ENCODE peak calls at places on chromosomes 16 and 17, in four cellular contexts. Q is GM20000, X is mammary epithelial cell, V is K562. S is an unnamed sample.

GRCh38 chr17:31131299-31131698 is 36.5 kb downstream of the NF1 start:
- DNase-seq in V (no peak), Q (no peak), X (no peak), S (no peak)

GRCh38 chr17:51251010-51251409 is 8.8 kb downstream of the MBTD1 start:
- DNase-seq in Q (no peak), V (no peak), X (no peak), S (no peak)

GRCh38 chr17:82962163-82962720 is 117.2 kb upstream of the METRNL start:
- DNase-seq in V (no peak), X (no peak), Q (no peak), S (peak)

GRCh38 chr17:12047977-12048376 is 27.3 kb downstream of the MAP2K4 start:
- DNase-seq in Q (no peak), V (peak), X (no peak), S (no peak)

GRCh38 chr17:57911834-57912673 is 43.2 kb downstream of the CUEDC1 start:
- DNase-seq in X (peak), V (no peak), Q (no peak), S (no peak)

GRCh38 chr17:10099051-10099571 is 99.3 kb downstream of the GAS7 start:
- DNase-seq in Q (no peak), X (no peak), V (no peak), S (no peak)

GRCh38 chr16:78992001-78992400 is 608.5 kb downstream of the MAF start:
- DNase-seq in X (no peak), Q (no peak), V (no peak), S (no peak)

GRCh38 chr17:21742326-21742725 is 50.0 kb downstream of the KCNJ18 start:
- DNase-seq in X (no peak), V (peak), Q (no peak), S (no peak)

GRCh38 chr16:25747160-25747758 is 55.5 kb downstream of the HS3ST4 start:
- DNase-seq in V (peak), X (no peak), Q (peak), S (no peak)

GRCh38 chr17:64028874-64029464 is 8.5 kb upstream of the ICAM2 start:
- DNase-seq in V (peak), X (peak), Q (peak), S (peak)

GRCh38 chr16:87698241-87698640 is 67.5 kb downstream of the KLHDC4 start:
- DNase-seq in X (no peak), V (no peak), Q (peak), S (no peak)

GRCh38 chr17:8732406-8733065 is 12.1 kb downstream of the CCDC42 start:
- DNase-seq in X (no peak), Q (no peak), V (no peak), S (no peak)

GRCh38 chr17:79993390-79994221 is 42.1 kb downstream of the TBC1D16 start:
- DNase-seq in Q (peak), V (no peak), X (peak), S (peak)

GRCh38 chr17:77214743-77215142 is 74.0 kb downstream of the SEC14L1 start:
- DNase-seq in X (peak), V (peak), Q (no peak), S (no peak)

GRCh38 chr17:1221209-1221608 is 41.4 kb upstream of the ABR start:
- DNase-seq in X (no peak), Q (no peak), V (no peak), S (no peak)

GRCh38 chr17:28908640-28909098 is 5.8 kb upstream of the DHRS13 start:
- DNase-seq in X (peak), Q (no peak), V (no peak), S (no peak)

GRCh38 chr16:85491798-85492616 is 121.1 kb upstream of the GSE1 start:
- DNase-seq in Q (no peak), X (no peak), V (no peak), S (no peak)

DNA sequence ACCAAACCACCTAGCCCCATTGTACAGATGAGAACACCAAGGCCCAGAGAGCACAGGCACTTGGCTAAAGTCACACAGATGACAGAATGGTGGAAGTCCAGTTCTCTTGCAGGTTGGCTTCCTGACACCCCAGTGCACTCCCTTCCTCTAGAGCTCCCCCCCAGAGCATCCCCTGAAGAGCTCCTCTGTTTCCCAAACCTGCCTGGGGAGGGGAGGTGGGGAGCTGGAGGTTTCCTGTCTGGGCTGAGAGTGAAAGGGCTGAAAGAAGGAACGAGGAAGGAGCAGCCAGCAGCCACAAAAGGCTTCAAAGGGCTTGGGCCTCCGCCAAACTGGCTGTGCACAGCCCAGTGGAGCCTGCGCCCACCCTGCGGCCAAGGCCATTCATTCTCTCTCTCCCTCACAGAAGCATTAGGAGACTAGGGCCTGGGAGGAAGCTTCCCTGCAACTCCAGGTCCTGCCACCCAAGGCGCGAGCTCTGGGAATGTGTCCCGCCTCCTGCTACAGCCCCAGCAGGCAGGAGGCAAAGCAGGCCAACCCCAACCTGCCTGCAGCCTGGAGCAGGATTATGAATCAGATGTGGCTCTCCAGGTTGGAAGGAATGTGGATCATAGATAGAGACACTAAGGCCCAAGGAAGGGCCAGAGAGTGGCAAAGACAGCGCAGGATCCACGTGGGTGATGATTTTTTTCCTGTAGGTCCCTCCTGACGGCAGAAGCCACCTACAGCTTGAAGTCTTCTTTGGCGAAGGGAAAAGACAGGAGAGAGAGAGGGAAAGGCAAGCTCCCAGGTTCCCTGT is 913 bp downstream of the SLC13A5 start:
- DNase-seq in Q (no peak), V (no peak), X (peak), S (no peak)
- TF ChIP-seq CTCF in Q (no peak), V (no peak), X (peak), S (no peak)

GRCh38 chr16:14525021-14525420 is 105.0 kb downstream of the PARN start:
- DNase-seq in X (no peak), Q (no peak), V (no peak), S (no peak)
- TF ChIP-seq CTCF in X (no peak), Q (no peak), V (no peak), S (no peak)

GRCh38 chr17:75239778-75240393 is 21.5 kb downstream of the GGA3 start:
- DNase-seq in Q (no peak), V (no peak), X (no peak), S (no peak)

GRCh38 chr17:75241502-75241901 is 19.9 kb downstream of the GGA3 start:
- DNase-seq in Q (no peak), V (no peak), X (no peak), S (no peak)

GRCh38 chr17:75239214-75239613 is 22.2 kb downstream of the GGA3 start:
- DNase-seq in X (no peak), Q (no peak), V (no peak), S (no peak)

GRCh38 chr17:75241143-75241430 is 20.3 kb downstream of the GGA3 start:
- DNase-seq in Q (no peak), X (no peak), V (no peak), S (no peak)

GRCh38 chr17:75240394-75241142 is 20.8 kb downstream of the GGA3 start:
- DNase-seq in V (peak), Q (no peak), X (no peak), S (peak)
- TF ChIP-seq CTCF in V (peak), Q (peak), X (peak), S (no peak)

GRCh38 chr17:33950061-33950460 is 305.0 kb upstream of the CCL2 start:
- DNase-seq in V (no peak), Q (no peak), X (no peak), S (no peak)

GRCh38 chr17:33948299-33948698 is 306.8 kb upstream of the CCL2 start:
- DNase-seq in Q (no peak), X (no peak), V (no peak), S (no peak)

GRCh38 chr17:33945641-33946546 is 309.2 kb upstream of the CCL2 start:
- DNase-seq in Q (no peak), X (no peak), V (peak), S (no peak)

GRCh38 chr17:33947762-33948161 is 307.3 kb upstream of the CCL2 start:
- DNase-seq in X (no peak), Q (no peak), V (no peak), S (no peak)

DNA sequence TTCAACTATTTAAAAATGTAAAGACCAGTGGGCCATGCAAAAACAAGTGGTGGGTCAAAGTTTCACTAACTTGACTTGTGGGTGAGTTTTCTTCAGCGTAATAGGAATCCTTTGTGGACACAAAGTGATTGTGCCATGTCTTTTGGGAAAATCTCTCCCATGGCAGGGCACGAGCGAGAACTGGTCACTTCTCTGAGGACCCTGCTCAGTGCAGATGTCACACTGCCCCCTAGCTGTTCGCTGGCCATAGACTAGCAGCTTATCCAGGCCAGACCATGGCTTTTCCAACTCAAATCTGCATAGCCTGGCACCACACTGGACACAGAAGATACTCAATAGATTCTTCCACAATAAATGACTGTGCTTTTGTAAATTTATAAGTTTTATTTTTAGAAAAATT is 306.0 kb upstream of the CCL2 start:
- DNase-seq in Q (no peak), V (peak), X (no peak), S (no peak)
- TF ChIP-seq CTCF in Q (peak), V (peak), X (no peak), S (no peak)

GRCh38 chr17:3879181-3879580 is 13.7 kb downstream of the CAMKK1 start:
- DNase-seq in X (no peak), Q (no peak), V (no peak), S (no peak)
- TF ChIP-seq CTCF in X (no peak), Q (no peak), V (no peak), S (no peak)

GRCh38 chr17:13925579-13925978 is 143.7 kb upstream of the COX10 start:
- DNase-seq in X (no peak), V (no peak), Q (no peak), S (no peak)
- TF ChIP-seq CTCF in X (no peak), V (peak), Q (no peak), S (no peak)

DNA sequence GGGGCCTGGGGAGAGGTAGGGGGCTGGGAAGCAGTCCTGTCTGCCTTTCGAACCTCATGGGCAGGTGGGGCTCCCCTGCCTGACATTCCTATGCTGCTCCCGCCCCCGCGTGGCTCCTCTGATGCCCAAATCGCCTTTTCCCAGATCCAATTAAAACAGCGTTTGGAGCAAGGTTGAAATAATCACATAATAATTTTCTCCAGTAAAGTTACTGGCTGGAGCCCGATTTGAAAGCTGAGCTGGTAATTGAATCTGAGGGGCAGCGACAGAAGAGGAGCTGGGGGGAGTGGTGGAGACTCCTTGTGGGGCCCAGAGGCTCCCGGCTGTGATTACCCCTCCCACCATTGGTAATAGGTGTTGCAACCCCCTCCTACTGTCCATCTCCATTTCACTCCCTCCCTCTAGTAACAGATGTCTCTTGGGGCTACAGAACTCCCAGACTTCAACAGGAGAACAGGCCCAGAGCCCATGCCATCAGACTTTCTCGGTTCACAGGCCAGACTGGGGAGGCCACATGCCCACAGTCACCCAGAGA is 38.9 kb upstream of the C1QL1 start:
- DNase-seq in Q (no peak), V (no peak), X (no peak), S (no peak)
- TF ChIP-seq CTCF in Q (no peak), V (no peak), X (no peak), S (no peak)

DNA sequence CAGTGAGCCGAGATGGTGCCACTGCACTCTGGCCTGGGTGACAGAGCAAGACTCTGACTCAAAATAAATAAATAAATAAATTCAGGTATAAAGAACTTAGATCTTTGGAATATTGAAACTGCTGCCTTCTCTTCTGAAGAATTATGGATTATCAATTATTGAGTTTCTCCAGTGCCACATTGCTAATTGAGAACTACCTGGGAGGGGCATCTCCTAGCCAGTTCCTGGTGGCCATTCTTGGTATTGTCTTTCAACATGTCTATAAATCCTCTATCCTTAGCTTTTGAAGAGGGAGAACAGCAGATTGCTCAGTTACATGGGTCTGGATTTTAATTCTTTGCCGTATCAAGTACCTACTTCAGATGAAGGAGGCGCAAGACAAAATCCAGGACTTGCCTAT is 29.2 kb downstream of the CALCOCO2 start:
- DNase-seq in X (no peak), Q (no peak), V (no peak), S (no peak)
- TF ChIP-seq CTCF in X (peak), Q (no peak), V (peak), S (no peak)

DNA sequence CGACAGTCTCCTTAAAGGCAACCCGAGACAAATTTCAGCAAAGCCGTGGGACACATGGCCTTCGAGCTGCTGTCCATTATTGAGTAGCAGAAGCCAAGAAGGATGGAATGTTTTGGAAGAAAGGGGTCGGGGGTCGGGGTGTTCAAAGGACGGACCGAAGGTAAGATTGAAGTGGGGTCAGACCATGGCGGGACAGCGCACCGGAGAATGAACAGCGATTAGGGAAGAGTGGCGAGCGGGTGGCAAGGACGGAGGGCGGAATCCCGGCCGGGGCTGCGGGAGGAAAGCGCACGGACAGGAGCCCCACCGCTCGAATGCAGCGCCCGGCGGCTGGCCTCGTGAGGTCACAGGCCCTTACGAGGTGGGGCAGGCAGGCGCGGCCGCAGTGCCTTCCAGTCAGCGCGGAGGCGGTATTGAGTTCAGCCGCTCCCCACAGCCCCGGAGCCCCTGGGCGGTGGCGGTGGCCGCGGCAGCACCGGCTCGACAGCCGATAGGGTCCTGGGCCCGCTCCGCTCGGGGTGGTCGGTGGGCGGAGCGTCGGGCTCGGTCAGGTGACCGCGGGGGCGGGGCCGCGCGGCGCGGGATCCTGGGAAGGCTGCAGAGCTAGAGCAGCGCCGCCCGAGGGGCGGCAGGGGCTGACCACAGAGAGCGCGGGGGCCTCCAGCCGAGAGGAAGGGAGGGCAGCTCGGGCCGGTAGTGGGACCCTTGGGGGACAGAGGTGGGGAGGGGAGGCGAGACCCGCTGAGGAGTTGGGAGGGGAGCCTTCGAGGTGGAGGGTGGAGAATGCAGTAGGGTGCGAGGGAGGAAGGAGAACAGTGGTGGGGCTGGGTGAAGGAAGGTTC is at the start of gene EFCAB13:
- DNase-seq in Q (peak), X (peak), V (peak), S (peak)
- TF ChIP-seq CTCF in Q (no peak), X (no peak), V (peak), S (no peak)

DNA sequence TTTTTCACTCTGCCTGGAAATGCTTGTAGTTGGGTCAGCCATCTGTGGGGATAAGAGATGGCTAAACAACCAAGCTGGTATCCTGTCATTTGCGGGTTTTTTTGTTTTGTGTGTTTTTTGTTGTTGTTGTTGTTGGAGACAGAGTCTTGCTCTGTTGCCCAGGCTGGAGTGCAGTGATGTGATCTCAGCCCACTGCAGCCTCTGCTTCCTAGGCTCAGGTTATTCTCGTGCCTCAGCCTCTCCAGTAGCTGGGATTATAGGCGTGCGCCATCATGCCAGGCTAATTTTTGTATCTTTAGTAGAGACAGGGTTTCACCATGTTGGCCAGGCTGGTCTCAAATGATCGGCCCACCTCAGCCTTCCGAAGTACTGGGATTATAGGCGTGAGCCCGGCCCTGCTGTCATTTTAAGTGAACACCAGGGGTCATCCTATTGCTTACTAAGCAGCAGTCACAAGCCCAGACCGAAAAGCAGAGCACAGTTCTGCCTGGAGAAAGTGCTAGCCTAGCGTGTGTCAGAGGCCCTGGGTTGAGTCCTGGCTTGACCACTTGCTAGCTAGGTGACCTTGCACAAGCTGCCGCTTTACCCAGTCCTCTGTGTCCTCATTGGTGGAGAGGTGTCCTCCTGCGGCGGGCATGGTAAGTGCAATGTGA is 4.6 kb downstream of the SMCR8 start:
- DNase-seq in X (peak), V (no peak), Q (no peak), S (no peak)
- TF ChIP-seq CTCF in X (peak), V (peak), Q (peak), S (no peak)